ENCODE peak calls at places on chromosomes 2 and 18, in five cellular contexts. One of them, this sample, is unnamed.

GRCh38 chr18:79911871-79912270 is 39.6 kb downstream of the SLC66A2 start:
- DNase-seq in neural progenitor cell: no peak
- DNase-seq in hepatocyte: peak; percentile 2
- DNase-seq in OCI-LY7: no peak
- DNase-seq in HCT116: no peak
- DNase-seq in this sample: no peak

GRCh38 chr2:38267270-38267925 is 109.7 kb downstream of the ATL2 start:
- DNase-seq in HCT116: no peak
- DNase-seq in neural progenitor cell: no peak
- DNase-seq in hepatocyte: no peak
- DNase-seq in OCI-LY7: no peak
- DNase-seq in this sample: peak; percentile 10

GRCh38 chr2:190506666-190507065 is 27.9 kb downstream of the NEMP2 start:
- DNase-seq in hepatocyte: no peak
- DNase-seq in OCI-LY7: no peak
- DNase-seq in neural progenitor cell: no peak
- DNase-seq in HCT116: no peak
- DNase-seq in this sample: no peak

GRCh38 chr2:203354966-203355365 is 26.8 kb downstream of the ABI2 start:
- DNase-seq in hepatocyte: no peak
- DNase-seq in HCT116: no peak
- DNase-seq in neural progenitor cell: no peak
- DNase-seq in OCI-LY7: no peak
- DNase-seq in this sample: no peak

GRCh38 chr18:44826418-44827259 is 146.0 kb downstream of the SETBP1 start:
- DNase-seq in hepatocyte: peak; percentile 78
- DNase-seq in HCT116: no peak
- DNase-seq in OCI-LY7: no peak
- DNase-seq in neural progenitor cell: peak; percentile 77
- DNase-seq in this sample: peak; percentile 88

GRCh38 chr2:31344447-31344846 is 70.1 kb downstream of the XDH start:
- DNase-seq in HCT116: no peak
- DNase-seq in hepatocyte: no peak
- DNase-seq in OCI-LY7: no peak
- DNase-seq in neural progenitor cell: no peak
- DNase-seq in this sample: no peak

GRCh38 chr2:162198239-162198638 is 45.0 kb downstream of the FAP start:
- DNase-seq in OCI-LY7: no peak
- DNase-seq in HCT116: no peak
- DNase-seq in hepatocyte: no peak
- DNase-seq in neural progenitor cell: peak; percentile 29
- DNase-seq in this sample: no peak

GRCh38 chr2:229571243-229571642 is 143.1 kb downstream of the DNER start:
- DNase-seq in neural progenitor cell: no peak
- DNase-seq in hepatocyte: no peak
- DNase-seq in OCI-LY7: no peak
- DNase-seq in HCT116: no peak
- DNase-seq in this sample: no peak

GRCh38 chr2:207202645-207203044 is 36.9 kb upstream of the KLF7 start:
- DNase-seq in hepatocyte: peak; percentile 68
- DNase-seq in OCI-LY7: no peak
- DNase-seq in neural progenitor cell: peak; percentile 79
- DNase-seq in HCT116: peak; percentile 4
- DNase-seq in this sample: peak; percentile 62

GRCh38 chr2:70995227-70995729 is 605 bp upstream of the TEX261 start:
- DNase-seq in HCT116: peak; percentile 57
- DNase-seq in hepatocyte: peak; percentile 78
- DNase-seq in OCI-LY7: peak; percentile 83
- DNase-seq in neural progenitor cell: peak; percentile 68
- DNase-seq in this sample: peak; percentile 48

GRCh38 chr2:110106642-110107041 is 9.0 kb downstream of the MALL start:
- DNase-seq in neural progenitor cell: no peak
- DNase-seq in hepatocyte: no peak
- DNase-seq in HCT116: peak; percentile 59
- DNase-seq in OCI-LY7: no peak
- DNase-seq in this sample: peak; percentile 57

GRCh38 chr2:207750315-207750714 is 19.4 kb downstream of the FZD5 start:
- DNase-seq in neural progenitor cell: no peak
- DNase-seq in OCI-LY7: no peak
- DNase-seq in hepatocyte: no peak
- DNase-seq in HCT116: no peak
- DNase-seq in this sample: no peak

GRCh38 chr2:69190743-69191425 is 177.9 kb downstream of the ANTXR1 start:
- DNase-seq in hepatocyte: no peak
- DNase-seq in neural progenitor cell: peak; percentile 33
- DNase-seq in OCI-LY7: no peak
- DNase-seq in HCT116: no peak
- DNase-seq in this sample: peak; percentile 44

GRCh38 chr2:29443627-29444026 is 328.4 kb downstream of the CLIP4 start:
- DNase-seq in HCT116: no peak
- DNase-seq in hepatocyte: no peak
- DNase-seq in OCI-LY7: no peak
- DNase-seq in neural progenitor cell: no peak
- DNase-seq in this sample: peak; percentile 63

GRCh38 chr2:141605163-141605562 is 525.7 kb downstream of the LRP1B start:
- DNase-seq in neural progenitor cell: no peak
- DNase-seq in hepatocyte: no peak
- DNase-seq in OCI-LY7: no peak
- DNase-seq in HCT116: no peak
- DNase-seq in this sample: no peak

GRCh38 chr2:44912660-44913059 is 28.8 kb upstream of the SIX3 start:
- DNase-seq in HCT116: no peak
- DNase-seq in hepatocyte: no peak
- DNase-seq in neural progenitor cell: no peak
- DNase-seq in OCI-LY7: no peak
- DNase-seq in this sample: peak; percentile 93

GRCh38 chr18:62522510-62523254 is at the start of gene ZCCHC2:
- DNase-seq in OCI-LY7: peak; percentile 90
- DNase-seq in hepatocyte: peak; percentile 99
- DNase-seq in neural progenitor cell: peak; percentile 98
- DNase-seq in HCT116: peak; percentile 94
- DNase-seq in this sample: peak; percentile 98

GRCh38 chr2:144449028-144449406 is 70.9 kb downstream of the ZEB2 start:
- DNase-seq in HCT116: no peak
- DNase-seq in neural progenitor cell: no peak
- DNase-seq in OCI-LY7: peak; percentile 12
- DNase-seq in hepatocyte: no peak
- DNase-seq in this sample: peak; percentile 59

GRCh38 chr2:237327191-237327590 is 86.8 kb downstream of the COL6A3 start:
- DNase-seq in hepatocyte: no peak
- DNase-seq in OCI-LY7: no peak
- DNase-seq in HCT116: no peak
- DNase-seq in neural progenitor cell: no peak
- DNase-seq in this sample: no peak
- H3K27ac ChIP-seq in hepatocyte: peak overlapping the region; percentile 90
- H3K27ac ChIP-seq in OCI-LY7: no peak overlapping the region
- H3K27ac ChIP-seq in HCT116: no peak overlapping the region
- H3K27ac ChIP-seq in neural progenitor cell: no peak overlapping the region
- H3K27ac ChIP-seq in this sample: peak overlapping the region; percentile 29

DNA sequence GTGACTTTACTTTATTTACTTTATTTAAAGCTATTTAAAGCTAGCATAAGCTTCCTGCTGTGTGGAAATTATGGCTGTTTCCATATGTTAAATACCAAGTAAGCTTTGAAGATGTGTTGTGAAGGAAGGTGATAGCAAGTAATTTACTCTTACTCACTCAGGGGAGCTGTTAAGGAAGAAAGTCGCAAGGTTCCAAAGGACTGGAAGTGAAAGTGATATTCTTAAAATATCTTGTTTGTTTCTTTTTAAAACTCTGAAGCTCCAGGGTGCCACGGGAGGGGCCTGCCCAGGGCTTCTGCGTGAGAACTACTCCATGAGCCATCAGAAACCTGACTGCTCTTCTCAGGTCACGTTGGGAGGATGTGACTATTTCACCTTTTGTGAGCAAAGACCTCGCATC is 272.9 kb downstream of the NEDD4L start:
- DNase-seq in hepatocyte: no peak
- DNase-seq in HCT116: no peak
- DNase-seq in OCI-LY7: no peak
- DNase-seq in neural progenitor cell: no peak
- DNase-seq in this sample: no peak
- TF ChIP-seq EZH2phosphoT487 in hepatocyte: no peak
- TF ChIP-seq EZH2phosphoT487 in HCT116: no peak
- TF ChIP-seq EZH2phosphoT487 in OCI-LY7: no peak
- TF ChIP-seq EZH2phosphoT487 in neural progenitor cell: no peak
- TF ChIP-seq EZH2phosphoT487 in this sample: no peak

GRCh38 chr2:106208874-106209273 is 14.8 kb upstream of the UXS1 start:
- DNase-seq in hepatocyte: no peak
- DNase-seq in neural progenitor cell: no peak
- DNase-seq in HCT116: no peak
- DNase-seq in OCI-LY7: no peak
- DNase-seq in this sample: no peak

GRCh38 chr2:106205488-106205887 is 11.4 kb upstream of the UXS1 start:
- DNase-seq in neural progenitor cell: no peak
- DNase-seq in OCI-LY7: no peak
- DNase-seq in HCT116: no peak
- DNase-seq in hepatocyte: no peak
- DNase-seq in this sample: no peak

GRCh38 chr2:106207246-106207645 is 13.1 kb upstream of the UXS1 start:
- DNase-seq in neural progenitor cell: no peak
- DNase-seq in OCI-LY7: no peak
- DNase-seq in hepatocyte: no peak
- DNase-seq in HCT116: no peak
- DNase-seq in this sample: no peak

DNA sequence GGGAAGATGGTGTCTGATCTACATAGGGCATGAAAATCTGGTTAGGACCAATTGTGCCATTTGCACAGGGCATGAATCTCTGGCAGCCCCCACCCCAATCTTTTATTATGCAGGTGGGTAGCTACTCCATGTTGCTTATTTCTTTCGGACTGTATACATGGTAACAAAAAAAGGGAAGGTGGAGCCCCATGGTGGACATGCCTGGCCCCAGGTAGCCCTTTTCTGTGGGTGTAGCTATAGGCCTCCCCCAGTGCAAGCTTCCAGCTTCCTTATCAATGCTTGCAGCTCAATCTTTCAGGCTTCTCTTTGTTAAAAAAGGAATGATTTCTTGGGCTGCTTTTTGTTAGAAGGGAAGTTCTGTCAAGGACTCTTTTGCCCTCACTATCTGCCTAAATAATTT is 14.3 kb upstream of the UXS1 start:
- DNase-seq in HCT116: no peak
- DNase-seq in hepatocyte: no peak
- DNase-seq in OCI-LY7: no peak
- DNase-seq in neural progenitor cell: no peak
- DNase-seq in this sample: no peak
- H3K27ac ChIP-seq in HCT116: no peak overlapping the region
- H3K27ac ChIP-seq in hepatocyte: no peak overlapping the region
- H3K27ac ChIP-seq in OCI-LY7: no peak overlapping the region
- H3K27ac ChIP-seq in neural progenitor cell: no peak overlapping the region
- H3K27ac ChIP-seq in this sample: no peak overlapping the region

GRCh38 chr2:145460151-145460550 is 940.2 kb upstream of the ZEB2 start:
- DNase-seq in hepatocyte: no peak
- DNase-seq in OCI-LY7: no peak
- DNase-seq in HCT116: no peak
- DNase-seq in neural progenitor cell: no peak
- DNase-seq in this sample: peak; percentile 27
- TF ChIP-seq EZH2phosphoT487 in hepatocyte: no peak
- TF ChIP-seq EZH2phosphoT487 in OCI-LY7: no peak
- TF ChIP-seq EZH2phosphoT487 in HCT116: no peak
- TF ChIP-seq EZH2phosphoT487 in neural progenitor cell: no peak
- TF ChIP-seq EZH2phosphoT487 in this sample: no peak

DNA sequence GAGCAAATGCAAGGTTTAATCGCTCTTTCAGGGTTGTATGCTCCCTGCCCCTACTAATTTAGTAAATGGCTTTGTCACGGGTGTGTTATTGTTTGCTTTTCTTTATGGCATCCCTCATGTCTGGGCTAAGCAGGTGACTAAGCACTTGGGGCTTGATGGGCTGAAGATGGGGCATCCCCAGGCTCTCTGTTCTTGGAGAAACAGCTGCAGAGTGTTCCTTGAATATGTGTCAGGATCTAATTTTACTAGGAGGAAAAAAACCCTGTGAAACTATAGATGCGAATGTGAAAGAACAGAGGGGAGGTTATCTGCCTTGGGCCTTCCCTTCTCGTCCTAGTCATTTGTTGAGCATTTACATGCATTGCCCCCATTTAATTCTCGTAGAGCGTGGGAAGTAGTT is 94.7 kb upstream of the TAF1B start:
- DNase-seq in hepatocyte: peak; percentile 46
- DNase-seq in neural progenitor cell: no peak
- DNase-seq in OCI-LY7: no peak
- DNase-seq in HCT116: no peak
- DNase-seq in this sample: no peak
- H3K27ac ChIP-seq in hepatocyte: peak overlapping the region; percentile 19
- H3K27ac ChIP-seq in neural progenitor cell: no peak overlapping the region
- H3K27ac ChIP-seq in OCI-LY7: no peak overlapping the region
- H3K27ac ChIP-seq in HCT116: no peak overlapping the region
- H3K27ac ChIP-seq in this sample: no peak overlapping the region

GRCh38 chr2:25672500-25673169 is 742 bp downstream of the DTNB start:
- DNase-seq in OCI-LY7: peak; percentile 82
- DNase-seq in HCT116: no peak
- DNase-seq in hepatocyte: peak; percentile 76
- DNase-seq in neural progenitor cell: peak; percentile 84
- DNase-seq in this sample: peak; percentile 65

GRCh38 chr2:25673170-25674002 is at the start of gene DTNB:
- DNase-seq in OCI-LY7: peak; percentile 89
- DNase-seq in HCT116: no peak
- DNase-seq in hepatocyte: peak; percentile 91
- DNase-seq in neural progenitor cell: peak; percentile 95
- DNase-seq in this sample: peak; percentile 80

GRCh38 chr2:25677877-25678276 is 4.5 kb upstream of the DTNB start:
- DNase-seq in OCI-LY7: no peak
- DNase-seq in HCT116: no peak
- DNase-seq in hepatocyte: no peak
- DNase-seq in neural progenitor cell: no peak
- DNase-seq in this sample: no peak

GRCh38 chr2:25671622-25672021 is 1.8 kb downstream of the DTNB start:
- DNase-seq in hepatocyte: no peak
- DNase-seq in neural progenitor cell: no peak
- DNase-seq in OCI-LY7: no peak
- DNase-seq in HCT116: no peak
- DNase-seq in this sample: no peak

DNA sequence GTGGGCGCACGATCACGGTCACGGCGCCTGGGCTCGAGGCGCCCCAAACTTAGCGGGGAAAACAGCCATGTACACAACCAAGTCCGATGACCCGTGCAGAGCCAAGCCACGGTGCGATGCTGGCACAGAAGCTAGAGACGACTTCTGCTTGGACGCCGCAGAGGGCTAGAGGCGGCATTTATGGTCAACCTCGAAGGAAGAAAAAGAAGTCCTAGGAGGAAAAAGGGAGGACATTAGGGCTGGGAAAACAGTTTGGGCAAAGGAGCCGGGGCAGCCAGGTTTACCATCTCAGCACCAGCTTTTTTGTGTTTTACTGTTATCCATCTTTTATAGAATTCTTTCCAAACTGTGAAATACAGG is 606 bp upstream of the DTNB start:
- DNase-seq in neural progenitor cell: peak; percentile 39
- DNase-seq in HCT116: no peak
- DNase-seq in OCI-LY7: no peak
- DNase-seq in hepatocyte: no peak
- DNase-seq in this sample: no peak
- TF ChIP-seq EZH2phosphoT487 in neural progenitor cell: no peak
- TF ChIP-seq EZH2phosphoT487 in HCT116: no peak
- TF ChIP-seq EZH2phosphoT487 in OCI-LY7: no peak
- TF ChIP-seq EZH2phosphoT487 in hepatocyte: no peak
- TF ChIP-seq EZH2phosphoT487 in this sample: no peak